ENCODE peak calls at places on chromosomes 12 and 14, in four cellular contexts. K is HCT116, C is K562, R is ovary. J is an unnamed sample. For H3K4me1 and H3K9me3, the result is how much of the 10 kb centered on the place peaks cover.

GRCh38 chr12:12376636-12377448 is 20.0 kb downstream of the BORCS5 start:
- DNase-seq in K (peak), R (peak), C (peak), J (peak)

GRCh38 chr14:74502236-74503019 is 8.9 kb downstream of the ISCA2 start:
- DNase-seq in C (peak), K (no peak), R (peak), J (peak)

GRCh38 chr12:79302171-79302841 is 388.5 kb downstream of the PAWR start:
- DNase-seq in K (no peak), C (no peak), R (peak), J (no peak)

GRCh38 chr14:48023881-48024280 is 348.5 kb upstream of the MDGA2 start:
- DNase-seq in K (no peak), C (no peak), R (no peak), J (peak)

GRCh38 chr12:12190087-12190809 is 76.6 kb downstream of the LRP6 start:
- DNase-seq in C (peak), R (no peak), K (no peak), J (no peak)

GRCh38 chr14:69827560-69827959 is 30.5 kb upstream of the SLC10A1 start:
- DNase-seq in K (no peak), R (no peak), C (no peak), J (no peak)

GRCh38 chr14:35332517-35333346 is 40.5 kb downstream of the PSMA6 start:
- DNase-seq in C (no peak), R (no peak), K (no peak), J (peak)

GRCh38 chr12:78208106-78208505 is 377.4 kb downstream of the NAV3 start:
- DNase-seq in R (no peak), K (no peak), C (no peak), J (no peak)

GRCh38 chr14:71629765-71630502 is 302.3 kb upstream of the RGS6 start:
- DNase-seq in K (no peak), C (no peak), R (no peak), J (no peak)

GRCh38 chr12:27105746-27106536 is 23.6 kb upstream of the C12orf71 start:
- DNase-seq in C (no peak), R (no peak), K (no peak), J (no peak)

GRCh38 chr14:97155814-97156213 is 358.6 kb downstream of the VRK1 start:
- DNase-seq in C (no peak), K (no peak), R (no peak), J (no peak)
- H3K4me1 ChIP-seq in C (under half), K (under half), R (under half), J (under half)

DNA sequence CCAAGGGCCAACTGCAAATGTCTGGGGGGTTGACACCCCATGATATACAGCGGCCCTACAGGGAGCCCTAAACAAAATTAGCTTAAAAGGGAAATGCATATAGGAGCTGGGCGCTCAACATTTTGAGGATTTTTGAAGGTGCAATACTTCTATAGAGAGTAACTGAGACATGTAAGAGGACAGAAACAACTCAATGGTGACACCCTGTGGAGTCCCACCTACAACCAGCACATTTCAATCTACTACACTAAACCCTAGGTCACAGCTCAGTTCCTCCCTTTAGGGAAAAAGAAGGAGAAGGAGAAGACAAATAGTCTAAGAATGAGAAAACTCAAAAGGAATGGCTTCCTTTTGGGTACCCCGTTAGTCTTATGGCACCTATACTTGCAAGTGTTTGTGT is 1010.5 kb upstream of the NOVA1 start:
- DNase-seq in R (no peak), C (no peak), K (no peak), J (no peak)
- H3K27ac ChIP-seq in R (no peak), C (no peak), K (no peak), J (no peak)

GRCh38 chr14:104250175-104250574 is 111.8 kb downstream of the KIF26A start:
- DNase-seq in K (no peak), C (no peak), R (no peak), J (no peak)

GRCh38 chr14:104249706-104250105 is 111.3 kb downstream of the KIF26A start:
- DNase-seq in R (peak), C (no peak), K (no peak), J (no peak)

GRCh38 chr14:104247336-104248202 is 109.2 kb downstream of the KIF26A start:
- DNase-seq in C (no peak), R (peak), K (no peak), J (no peak)

GRCh38 chr14:104248203-104249055 is 110.0 kb downstream of the KIF26A start:
- DNase-seq in C (no peak), R (peak), K (no peak), J (no peak)

GRCh38 chr14:104249092-104249491 is 110.7 kb downstream of the KIF26A start:
- DNase-seq in K (no peak), C (no peak), R (peak), J (no peak)
- H3K9me3 ChIP-seq in K (under half), C (under half), R (under half), J (under half)

DNA sequence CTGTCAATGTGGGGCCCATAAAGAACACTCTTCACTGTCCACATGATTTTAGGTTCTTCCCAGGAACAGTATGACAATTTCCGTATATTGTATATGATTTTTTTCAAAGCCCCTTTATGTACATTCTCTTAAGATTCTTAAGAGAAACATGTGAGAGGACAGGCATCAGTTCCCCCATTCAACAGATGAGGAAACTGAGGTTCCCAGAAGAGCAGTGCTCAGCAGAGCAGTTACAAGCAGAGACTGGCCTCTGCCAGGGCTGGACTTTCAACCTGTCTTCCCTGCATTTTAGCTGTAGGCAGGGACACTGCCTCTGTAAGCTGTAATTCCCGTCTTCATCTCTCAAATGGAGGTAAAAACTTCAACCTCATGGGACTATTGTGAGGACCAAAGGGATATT is 77.7 kb downstream of the RBM19 start:
- DNase-seq in K (no peak), R (no peak), C (no peak), J (no peak)
- H3K4me1 ChIP-seq in K (under half), R (under half), C (under half), J (under half)

GRCh38 chr14:68637106-68638021 is 155.5 kb downstream of the ZFP36L1 start:
- DNase-seq in K (no peak), C (no peak), R (no peak), J (peak)

GRCh38 chr14:68634874-68635601 is 157.8 kb downstream of the ZFP36L1 start:
- DNase-seq in C (no peak), R (no peak), K (no peak), J (no peak)

GRCh38 chr14:68638056-68638816 is 154.6 kb downstream of the ZFP36L1 start:
- DNase-seq in C (no peak), R (no peak), K (no peak), J (peak)

GRCh38 chr14:68634346-68634745 is 158.5 kb downstream of the ZFP36L1 start:
- DNase-seq in R (no peak), K (no peak), C (no peak), J (no peak)

DNA sequence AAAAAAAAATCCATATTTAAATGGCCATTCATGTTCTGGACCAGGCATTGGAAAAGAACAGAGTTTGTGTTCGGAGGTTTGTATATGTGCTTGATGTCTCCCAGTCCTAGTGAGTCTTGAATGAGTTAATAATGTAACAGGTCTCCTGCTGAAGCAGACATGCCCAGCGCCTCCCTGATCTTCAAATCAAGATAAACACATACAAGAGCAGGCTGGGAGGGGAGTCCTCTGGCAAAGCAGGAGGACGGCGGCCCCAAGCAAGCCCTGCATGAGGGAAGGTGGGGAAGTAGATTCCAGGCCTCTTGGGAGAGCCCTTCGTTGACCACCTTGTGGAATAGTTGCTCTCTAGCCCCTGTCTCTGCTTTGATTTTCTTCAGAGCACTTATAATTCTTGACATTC is 156.3 kb downstream of the ZFP36L1 start:
- DNase-seq in K (no peak), R (no peak), C (peak), J (peak)
- H3K27ac ChIP-seq in K (no peak), R (no peak), C (no peak), J (peak)

DNA sequence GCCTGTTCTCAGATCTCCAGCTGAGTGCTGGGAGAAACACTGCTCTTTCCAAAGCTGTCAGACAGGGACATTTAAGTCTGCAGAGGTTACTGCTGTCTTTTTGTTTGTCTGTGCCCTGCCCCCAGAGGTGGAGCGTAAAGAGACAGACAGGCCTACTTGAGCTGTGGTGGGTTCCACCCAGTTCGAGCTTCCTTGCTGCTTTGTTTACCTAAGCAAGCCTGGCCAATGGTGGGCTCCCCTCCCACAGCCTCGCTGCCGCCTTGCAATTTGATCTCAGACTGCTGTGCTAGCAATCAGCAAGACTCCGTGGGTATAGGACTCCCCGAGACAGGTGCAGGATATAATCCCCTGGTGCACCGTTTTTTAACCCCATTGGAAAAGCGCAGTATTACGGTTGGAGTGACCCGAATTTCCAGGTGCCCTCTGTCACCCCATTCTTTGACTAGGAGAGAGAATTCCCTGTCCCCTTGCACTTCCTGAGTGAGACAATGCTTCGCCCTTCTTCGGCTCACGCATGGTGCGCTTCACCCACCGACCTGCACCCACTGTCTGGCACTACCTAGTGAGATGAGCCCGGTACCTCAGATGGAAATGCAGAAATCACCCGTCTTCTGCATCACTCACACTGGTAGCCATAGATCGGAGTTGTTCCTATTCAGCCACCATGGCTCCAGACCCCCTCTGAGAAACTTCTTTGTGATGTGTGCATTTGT is 650.3 kb upstream of the ALG10B start:
- DNase-seq in R (no peak), C (no peak), K (no peak), J (no peak)
- H3K9me3 ChIP-seq in R (under half), C (under half), K (under half), J (under half)

J was measured in thyroid gland.